ENCODE peak calls at places on chromosomes 4 and X, in eight cellular contexts. Q is choroid plexus epithelial cell, I is NCI-H510A treated with DMSO at 0.1 percent for 48 hours, X is skeletal muscle cell, S is T47D, C is GM18507, F is left colon, T is astrocyte. V is an unnamed sample.

GRCh38 chrX:30680618-30681017 is 27.4 kb downstream of the GK start:
- DNase-seq in Q (no peak), I (no peak), X (no peak), S (no peak), C (no peak), F (no peak), T (no peak), V (no peak)

GRCh38 chr4:165477799-165478198 is 99.0 kb downstream of the CPE start:
- DNase-seq in Q (no peak), I (no peak), X (no peak), S (no peak), C (no peak), F (no peak), T (no peak), V (no peak)

GRCh38 chr4:38757945-38758344 is 24.8 kb downstream of the TLR10 start:
- DNase-seq in Q (no peak), I (no peak), X (no peak), S (peak), C (no peak), F (no peak), T (no peak), V (no peak)

GRCh38 chr4:155906554-155907247 is 3.2 kb downstream of the TDO2 start:
- DNase-seq in Q (peak), I (no peak), X (peak), S (peak), C (no peak), F (no peak), T (peak), V (peak)

GRCh38 chr4:1237981-1238675 is 10.8 kb downstream of the CTBP1 start:
- DNase-seq in Q (no peak), I (no peak), X (no peak), S (no peak), C (no peak), F (peak), T (no peak), V (no peak)

GRCh38 chrX:47628980-47629379 is 750 bp downstream of the CFP start:
- DNase-seq in Q (no peak), I (no peak), X (no peak), S (peak), C (no peak), F (no peak), T (no peak), V (no peak)

GRCh38 chr4:121696641-121697461 is at the start of gene ANXA5:
- DNase-seq in Q (peak), I (peak), X (peak), S (peak), C (peak), F (peak), T (peak), V (no peak)

GRCh38 chr4:185510803-185511202 is 24.5 kb downstream of the PDLIM3 start:
- DNase-seq in Q (no peak), I (no peak), X (no peak), S (no peak), C (no peak), F (no peak), T (no peak), V (no peak)

GRCh38 chrX:120358687-120359086 is 3.2 kb upstream of the ATP1B4 start:
- DNase-seq in Q (no peak), I (no peak), X (no peak), S (no peak), C (no peak), F (no peak), T (peak), V (no peak)

GRCh38 chr4:170610464-170610863 is 520.7 kb upstream of the AADAT start:
- DNase-seq in Q (no peak), I (no peak), X (no peak), S (no peak), C (no peak), F (no peak), T (no peak), V (no peak)

GRCh38 chr4:27807207-27807606 is 946.6 kb downstream of the STIM2 start:
- DNase-seq in Q (peak), I (no peak), X (peak), S (no peak), C (no peak), F (no peak), T (peak), V (peak)

GRCh38 chr4:149980941-149981340 is 97.3 kb upstream of the DCLK2 start:
- DNase-seq in Q (peak), I (peak), X (no peak), S (peak), C (no peak), F (no peak), T (peak), V (no peak)

GRCh38 chrX:65581661-65582339 is 47.2 kb upstream of the LAS1L start:
- DNase-seq in Q (peak), I (peak), X (no peak), S (peak), C (peak), F (peak), T (peak), V (no peak)

GRCh38 chr4:88791274-88791673 is 93.6 kb upstream of the NAP1L5 start:
- DNase-seq in Q (peak), I (peak), X (peak), S (peak), C (no peak), F (no peak), T (peak), V (peak)

GRCh38 chr4:87044511-87045369 is 109.9 kb downstream of the AFF1 start:
- DNase-seq in Q (no peak), I (no peak), X (no peak), S (no peak), C (no peak), F (no peak), T (no peak), V (no peak)

GRCh38 chr4:147793569-147793968 is 61.7 kb downstream of the ARHGAP10 start:
- DNase-seq in Q (peak), I (no peak), X (no peak), S (no peak), C (no peak), F (no peak), T (no peak), V (no peak)

GRCh38 chr4:27861802-27862201 is 1001.2 kb downstream of the STIM2 start:
- DNase-seq in Q (peak), I (no peak), X (no peak), S (no peak), C (no peak), F (no peak), T (peak), V (peak)

GRCh38 chr4:121448231-121448630 is 67.4 kb upstream of the QRFPR start:
- DNase-seq in Q (no peak), I (no peak), X (no peak), S (no peak), C (no peak), F (peak), T (no peak), V (no peak)

GRCh38 chr4:108168672-108169562 is at the start of gene LEF1:
- DNase-seq in Q (peak), I (peak), X (no peak), S (peak), C (no peak), F (no peak), T (peak), V (no peak)

GRCh38 chr4:130026185-130026584 is 930.2 kb downstream of the C4orf33 start:
- DNase-seq in Q (no peak), I (peak), X (no peak), S (peak), C (no peak), F (no peak), T (no peak), V (no peak)

GRCh38 chrX:41559662-41560061 is 112.5 kb downstream of the NYX start:
- DNase-seq in Q (peak), I (no peak), X (peak), S (no peak), C (no peak), F (no peak), T (peak), V (peak)

GRCh38 chrX:11407331-11408110 is 114.3 kb downstream of the AMELX start:
- DNase-seq in Q (no peak), I (no peak), X (no peak), S (no peak), C (no peak), F (no peak), T (peak), V (no peak)

GRCh38 chr4:184536070-184536880 is 61.9 kb upstream of the IRF2 start:
- DNase-seq in Q (no peak), I (no peak), X (no peak), S (no peak), C (no peak), F (no peak), T (no peak), V (no peak)

GRCh38 chrX:136154998-136155397 is 7.7 kb downstream of the FHL1 start:
- DNase-seq in Q (no peak), I (no peak), X (no peak), S (no peak), C (no peak), F (no peak), T (no peak), V (no peak)

GRCh38 chr4:91127891-91128290 is 1000.7 kb downstream of the CCSER1 start:
- DNase-seq in Q (no peak), I (no peak), X (no peak), S (no peak), C (no peak), F (no peak), T (no peak), V (no peak)

GRCh38 chr4:34953145-34953799 is 1291.0 kb downstream of the ARAP2 start:
- DNase-seq in Q (no peak), I (no peak), X (no peak), S (peak), C (no peak), F (no peak), T (no peak), V (no peak)

GRCh38 chrX:123422875-123423274 is 238.8 kb downstream of the GRIA3 start:
- DNase-seq in Q (peak), I (peak), X (no peak), S (peak), C (no peak), F (no peak), T (no peak), V (peak)